ENCODE peak calls at places on chromosomes 12 and 14, in six cellular contexts. K, X, W, R, M and Y are unnamed samples.
A peak's percentile ranks its signal among the peaks of the same experiment; 100 is the strongest.

GRCh38 chr14:100899841-100900771 is 3.4 kb downstream of the RTL1 start:
- DNase-seq in K (no peak), X (no peak), M (peak; percentile 28), R (peak; percentile 7), W (no peak), Y (no peak)

GRCh38 chr12:94798107-94798506 is 147.8 kb upstream of the TMCC3 start:
- DNase-seq in M (no peak), R (no peak), X (no peak), W (no peak), K (no peak), Y (no peak)

GRCh38 chr12:30447061-30447750 is 248.5 kb downstream of the IPO8 start:
- DNase-seq in X (no peak), R (peak; percentile 11), K (no peak), M (no peak), W (no peak), Y (no peak)

GRCh38 chr14:74019743-74020142 is 594 bp downstream of the BBOF1 start:
- DNase-seq in M (no peak), X (peak; percentile 16), R (peak; percentile 79), K (no peak), W (no peak), Y (no peak)

GRCh38 chr14:105173145-105173544 is 4.6 kb upstream of the JAG2 start:
- DNase-seq in X (no peak), W (no peak), R (no peak), M (no peak), K (no peak), Y (no peak)

GRCh38 chr12:78898416-78898815 is 33.8 kb downstream of the SYT1 start:
- DNase-seq in K (no peak), R (peak; percentile 26), M (no peak), X (no peak), W (no peak), Y (no peak)

GRCh38 chr14:31047503-31047902 is 21.3 kb upstream of the STRN3 start:
- DNase-seq in R (peak; percentile 13), M (no peak), K (no peak), X (no peak), W (no peak), Y (no peak)

GRCh38 chr14:74608959-74609611 is 3.0 kb downstream of the LTBP2 start:
- DNase-seq in X (peak; percentile 77), W (peak; percentile 81), M (peak; percentile 46), R (peak; percentile 86), K (peak; percentile 79), Y (no peak)

GRCh38 chr14:104445832-104446381 is 133.7 kb upstream of the C14orf180 start:
- DNase-seq in W (no peak), M (no peak), K (no peak), X (no peak), R (no peak), Y (no peak)

GRCh38 chr12:109592195-109592904 is 18.8 kb downstream of the MVK start:
- DNase-seq in M (no peak), W (no peak), R (no peak), K (no peak), X (no peak), Y (no peak)

GRCh38 chr14:67943947-67944346 is 124.4 kb downstream of the RAD51B start:
- DNase-seq in W (peak; percentile 93), R (peak; percentile 88), X (peak; percentile 61), M (peak; percentile 15), K (peak; percentile 67), Y (no peak)

GRCh38 chr12:2387051-2387834 is 334.5 kb downstream of the CACNA1C start:
- DNase-seq in X (no peak), R (peak; percentile 74), M (no peak), K (no peak), W (no peak), Y (no peak)

GRCh38 chr12:50706606-50707005 is 57.3 kb upstream of the ATF1 start:
- DNase-seq in M (no peak), R (no peak), W (no peak), X (no peak), K (no peak), Y (no peak)

GRCh38 chr12:81953541-81953940 is 194.4 kb upstream of the PPFIA2 start:
- DNase-seq in W (no peak), X (no peak), R (peak; percentile 13), K (no peak), M (no peak), Y (no peak)

GRCh38 chr12:55925870-55926737 is 1.6 kb downstream of the PYM1 start:
- DNase-seq in M (no peak), X (no peak), R (peak; percentile 41), K (no peak), W (no peak), Y (no peak)

GRCh38 chr14:22200977-22201605 is 387.9 kb downstream of the DAD1 start:
- DNase-seq in X (peak; percentile 62), M (peak; percentile 4), W (peak; percentile 35), K (peak; percentile 47), R (peak; percentile 66), Y (no peak)

GRCh38 chr12:97182719-97183118 is 275.7 kb downstream of the NEDD1 start:
- DNase-seq in M (no peak), K (no peak), W (no peak), R (no peak), X (no peak), Y (no peak)

GRCh38 chr12:55789171-55789570 is 28.4 kb downstream of the SARNP start:
- DNase-seq in W (no peak), M (no peak), K (no peak), R (no peak), X (no peak), Y (no peak)

GRCh38 chr12:108448246-108448645 is 66.8 kb upstream of the FICD start:
- DNase-seq in M (no peak), R (no peak), K (no peak), X (no peak), W (no peak), Y (no peak)

GRCh38 chr12:69688021-69688420 is 11.1 kb downstream of the BEST3 start:
- DNase-seq in M (no peak), X (peak; percentile 24), K (peak; percentile 39), R (peak; percentile 5), W (no peak), Y (peak; percentile 19)

GRCh38 chr14:92633724-92634123 is 114.7 kb downstream of the LGMN start:
- DNase-seq in R (peak; percentile 44), W (no peak), X (no peak), M (no peak), K (no peak), Y (no peak)

GRCh38 chr14:55373784-55374725 is 37.6 kb downstream of the ATG14 start:
- DNase-seq in W (no peak), M (no peak), K (peak; percentile 46), X (peak; percentile 55), R (peak; percentile 78), Y (no peak)

GRCh38 chr14:59101441-59101840 is 87.0 kb upstream of the DAAM1 start:
- DNase-seq in X (no peak), K (no peak), R (no peak), M (no peak), W (no peak), Y (no peak)

GRCh38 chr12:53743277-53744129 is 8.3 kb downstream of the CISTR start:
- DNase-seq in K (peak; percentile 55), X (peak; percentile 46), W (no peak), M (peak; percentile 87), R (peak; percentile 65), Y (no peak)
- TF ChIP-seq EZH2 in K (no peak), X (no peak), W (no peak), M (no peak), R (no peak), Y (no peak)

GRCh38 chr12:3492868-3493224 is 1.8 kb downstream of the PRMT8 start:
- DNase-seq in X (no peak), W (no peak), M (no peak), K (no peak), R (no peak), Y (no peak)
- H3K27ac ChIP-seq in X (no peak overlapping the region), W (no peak overlapping the region), M (no peak overlapping the region), K (no peak overlapping the region), R (no peak overlapping the region), Y (no peak overlapping the region)

GRCh38 chr12:47236109-47236714 is 156.5 kb upstream of the AMIGO2 start:
- DNase-seq in W (no peak), R (peak; percentile 89), K (no peak), M (no peak), X (peak; percentile 86), Y (no peak)

GRCh38 chr12:47242426-47242825 is 162.7 kb upstream of the AMIGO2 start:
- DNase-seq in W (no peak), R (no peak), K (no peak), X (no peak), M (no peak), Y (no peak)

GRCh38 chr12:47235258-47236040 is 155.7 kb upstream of the AMIGO2 start:
- DNase-seq in R (no peak), X (no peak), W (no peak), K (no peak), M (no peak), Y (no peak)

GRCh38 chr12:47237751-47238211 is 158.0 kb upstream of the AMIGO2 start:
- DNase-seq in R (peak; percentile 16), W (no peak), M (no peak), X (no peak), K (no peak), Y (no peak)

GRCh38 chr12:47238665-47239064 is 158.9 kb upstream of the AMIGO2 start:
- DNase-seq in R (peak; percentile 43), K (no peak), X (no peak), M (no peak), W (no peak), Y (no peak)
- H3K4me3 ChIP-seq in R (no peak overlapping the region), K (no peak overlapping the region), X (no peak overlapping the region), M (no peak overlapping the region), W (no peak overlapping the region), Y (no peak overlapping the region)

GRCh38 chr12:48980389-48980952 is 2.3 kb downstream of the WNT1 start:
- DNase-seq in K (no peak), M (peak; percentile 59), W (no peak), R (no peak), X (no peak), Y (no peak)

GRCh38 chr12:48978741-48979601 is 849 bp downstream of the WNT1 start:
- DNase-seq in W (no peak), K (no peak), M (no peak), R (no peak), X (no peak), Y (no peak)

GRCh38 chr12:48980953-48981756 is 3.0 kb downstream of the WNT1 start:
- DNase-seq in K (no peak), M (peak; percentile 43), W (no peak), R (peak; percentile 66), X (no peak), Y (no peak)

GRCh38 chr12:48978291-48978740 is at the start of gene WNT1:
- DNase-seq in M (no peak), X (no peak), W (no peak), R (peak; percentile 42), K (no peak), Y (no peak)

DNA sequence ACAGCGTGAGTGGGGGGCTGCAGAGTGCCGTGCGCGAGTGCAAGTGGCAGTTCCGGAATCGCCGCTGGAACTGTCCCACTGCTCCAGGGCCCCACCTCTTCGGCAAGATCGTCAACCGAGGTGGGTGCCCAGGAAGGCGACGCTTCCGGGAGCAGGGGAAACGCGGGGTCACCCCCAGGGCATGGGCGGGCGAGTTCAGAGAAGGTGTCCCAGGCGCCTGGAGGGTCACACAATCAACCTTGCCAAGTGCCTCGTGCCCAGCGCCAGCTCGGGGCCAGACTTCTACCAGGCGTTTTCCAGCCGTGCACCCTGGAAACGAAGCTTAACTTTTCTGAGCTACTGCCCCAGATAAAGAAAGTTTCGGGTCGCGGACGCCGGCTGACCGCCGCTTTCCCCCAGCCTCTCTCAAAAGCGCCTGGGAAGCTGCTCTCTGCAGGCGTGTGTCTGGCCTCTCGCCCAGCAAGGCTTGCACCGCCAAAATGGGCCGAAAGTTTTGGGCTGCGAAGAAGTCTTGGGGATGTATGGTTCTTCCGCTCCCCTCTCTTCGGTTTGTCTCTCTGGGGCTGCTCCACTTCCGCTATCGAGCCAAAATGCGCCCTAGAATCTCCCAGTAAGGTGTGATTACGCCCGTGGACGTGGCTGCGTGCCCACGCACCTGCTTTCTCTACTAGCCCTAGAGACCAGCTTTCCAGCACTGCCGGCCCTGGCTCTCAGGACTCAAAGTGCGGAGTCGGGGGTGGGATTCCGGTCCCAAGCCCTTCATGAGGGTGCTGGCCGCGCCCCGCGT is 1.7 kb downstream of the WNT1 start:
- DNase-seq in W (no peak), M (no peak), X (no peak), K (no peak), R (peak; percentile 42), Y (no peak)
- TF ChIP-seq EZH2 in W (no peak), M (no peak), X (no peak), K (no peak), R (no peak), Y (no peak)